ENCODE peak calls at places on chromosomes 1 and 21, in seven cellular contexts. P, J, I, Q, F, W and Z are unnamed samples.

GRCh38 chr1:205326812-205327466 is 5.4 kb upstream of the NUAK2 start:
- DNase-seq in P (no peak), I (no peak), J (no peak), Q (no peak), W (no peak), F (no peak), Z (peak)

GRCh38 chr1:235403598-235403997 is 36.4 kb downstream of the TBCE start:
- DNase-seq in W (no peak), I (no peak), F (no peak), Q (no peak), P (no peak), J (no peak), Z (no peak)

GRCh38 chr1:96236156-96236739 is 485.3 kb upstream of the PTBP2 start:
- DNase-seq in J (no peak), Q (peak), P (peak), W (peak), F (peak), I (no peak), Z (peak)

GRCh38 chr1:212514056-212514614 is 81.4 kb downstream of the NENF start:
- DNase-seq in J (no peak), I (no peak), F (peak), W (peak), Q (peak), P (peak), Z (peak)

GRCh38 chr1:47934243-47934805 is 62.9 kb downstream of the TRABD2B start:
- DNase-seq in J (no peak), Q (no peak), I (no peak), P (peak), F (peak), W (peak), Z (peak)

GRCh38 chr1:70509996-70510876 is 99.2 kb downstream of the CTH start:
- DNase-seq in P (peak), W (no peak), I (no peak), Q (peak), J (no peak), F (peak), Z (peak)

GRCh38 chr1:12708396-12708795 is 7.5 kb upstream of the AADACL3 start:
- DNase-seq in Q (no peak), F (no peak), P (no peak), W (no peak), J (no peak), I (no peak), Z (no peak)

GRCh38 chr21:24280591-24280990 is 1326.7 kb downstream of the MRPL39 start:
- DNase-seq in I (no peak), Q (no peak), P (no peak), W (no peak), J (no peak), F (no peak), Z (no peak)

GRCh38 chr1:29235955-29236742 is at the start of gene PTPRU:
- DNase-seq in J (peak), F (peak), W (peak), P (peak), Q (peak), I (peak), Z (peak)

GRCh38 chr1:13809461-13810159 is 109.6 kb downstream of the PRDM2 start:
- DNase-seq in I (no peak), Q (no peak), P (no peak), J (no peak), F (no peak), W (no peak), Z (no peak)

GRCh38 chr21:35814858-35815619 is 245.3 kb downstream of the SETD4 start:
- DNase-seq in Q (no peak), W (no peak), I (no peak), F (no peak), J (no peak), P (no peak), Z (no peak)